ENCODE peak calls at places on chromosomes 13 and 19, in nine cellular contexts. T, N, R, K, Z, Q, L, F and P are unnamed samples.

GRCh38 chr13:65585346-65585745 is 1644.8 kb downstream of the PCDH9 start:
- DNase-seq in T (no peak), N (no peak), R (no peak), K (no peak), Z (peak; percentile 2), Q (no peak), L (no peak), F (no peak), P (no peak)

GRCh38 chr19:45245334-45245787 is at the start of gene EXOC3L2:
- DNase-seq in T (no peak), N (peak; percentile 54), R (no peak), K (no peak), Z (no peak), Q (no peak), L (no peak), F (no peak), P (no peak)

GRCh38 chr19:33055718-33056117 is 9.0 kb downstream of the RHPN2 start:
- DNase-seq in T (no peak), N (peak; percentile 73), R (no peak), K (peak; percentile 60), Z (no peak), Q (peak; percentile 21), L (no peak), F (peak; percentile 48), P (no peak)

GRCh38 chr13:41268764-41269163 is 5.4 kb upstream of the MTRF1 start:
- DNase-seq in T (no peak), N (peak; percentile 71), R (peak; percentile 53), K (peak; percentile 25), Z (no peak), Q (peak; percentile 32), L (no peak), F (peak; percentile 22), P (peak; percentile 76)

GRCh38 chr19:55031178-55031577 is 6.9 kb downstream of the GP6 start:
- DNase-seq in T (no peak), N (no peak), R (no peak), K (no peak), Z (no peak), Q (no peak), L (no peak), F (no peak), P (no peak)

GRCh38 chr13:75359266-75359665 is 122.7 kb downstream of the TBC1D4 start:
- DNase-seq in T (no peak), N (peak; percentile 89), R (peak; percentile 74), K (peak; percentile 98), Z (no peak), Q (no peak), L (no peak), F (peak; percentile 97), P (no peak)

GRCh38 chr13:42350141-42350540 is 78.2 kb downstream of the AKAP11 start:
- DNase-seq in T (no peak), N (no peak), R (no peak), K (no peak), Z (no peak), Q (no peak), L (no peak), F (no peak), P (no peak)

GRCh38 chr13:99197257-99197651 is 3.4 kb upstream of the UBAC2 start:
- DNase-seq in T (no peak), N (no peak), R (no peak), K (no peak), Z (no peak), Q (no peak), L (no peak), F (no peak), P (no peak)

GRCh38 chr13:46666727-46667456 is 113.9 kb downstream of the LRCH1 start:
- DNase-seq in T (peak; percentile 34), N (peak; percentile 91), R (no peak), K (no peak), Z (no peak), Q (no peak), L (peak; percentile 69), F (no peak), P (no peak)

GRCh38 chr13:49731766-49732165 is 40.5 kb upstream of the EBPL start:
- DNase-seq in T (no peak), N (no peak), R (no peak), K (peak; percentile 81), Z (no peak), Q (no peak), L (no peak), F (peak; percentile 78), P (no peak)

GRCh38 chr13:59666504-59666903 is 497.2 kb downstream of the DIAPH3 start:
- DNase-seq in T (no peak), N (no peak), R (no peak), K (peak; percentile 3), Z (no peak), Q (no peak), L (no peak), F (no peak), P (no peak)
- H3K9ac ChIP-seq in T (no peak overlapping the region), N (no peak overlapping the region), R (no peak overlapping the region), K (no peak overlapping the region), Z (no peak overlapping the region), Q (no peak overlapping the region), L (no peak overlapping the region), F (no peak overlapping the region), P (no peak overlapping the region)

GRCh38 chr19:36023432-36023831 is 9.2 kb downstream of the CLIP3 start:
- DNase-seq in T (no peak), N (no peak), R (no peak), K (no peak), Z (no peak), Q (no peak), L (no peak), F (no peak), P (no peak)

GRCh38 chr19:36028313-36029041 is 4.2 kb downstream of the CLIP3 start:
- DNase-seq in T (no peak), N (no peak), R (no peak), K (no peak), Z (no peak), Q (no peak), L (no peak), F (no peak), P (no peak)

GRCh38 chr19:36025541-36025940 is 7.1 kb downstream of the CLIP3 start:
- DNase-seq in T (no peak), N (no peak), R (no peak), K (no peak), Z (no peak), Q (no peak), L (no peak), F (no peak), P (no peak)

GRCh38 chr19:36027696-36028095 is 5.0 kb downstream of the CLIP3 start:
- DNase-seq in T (no peak), N (no peak), R (no peak), K (no peak), Z (no peak), Q (no peak), L (no peak), F (no peak), P (no peak)

DNA sequence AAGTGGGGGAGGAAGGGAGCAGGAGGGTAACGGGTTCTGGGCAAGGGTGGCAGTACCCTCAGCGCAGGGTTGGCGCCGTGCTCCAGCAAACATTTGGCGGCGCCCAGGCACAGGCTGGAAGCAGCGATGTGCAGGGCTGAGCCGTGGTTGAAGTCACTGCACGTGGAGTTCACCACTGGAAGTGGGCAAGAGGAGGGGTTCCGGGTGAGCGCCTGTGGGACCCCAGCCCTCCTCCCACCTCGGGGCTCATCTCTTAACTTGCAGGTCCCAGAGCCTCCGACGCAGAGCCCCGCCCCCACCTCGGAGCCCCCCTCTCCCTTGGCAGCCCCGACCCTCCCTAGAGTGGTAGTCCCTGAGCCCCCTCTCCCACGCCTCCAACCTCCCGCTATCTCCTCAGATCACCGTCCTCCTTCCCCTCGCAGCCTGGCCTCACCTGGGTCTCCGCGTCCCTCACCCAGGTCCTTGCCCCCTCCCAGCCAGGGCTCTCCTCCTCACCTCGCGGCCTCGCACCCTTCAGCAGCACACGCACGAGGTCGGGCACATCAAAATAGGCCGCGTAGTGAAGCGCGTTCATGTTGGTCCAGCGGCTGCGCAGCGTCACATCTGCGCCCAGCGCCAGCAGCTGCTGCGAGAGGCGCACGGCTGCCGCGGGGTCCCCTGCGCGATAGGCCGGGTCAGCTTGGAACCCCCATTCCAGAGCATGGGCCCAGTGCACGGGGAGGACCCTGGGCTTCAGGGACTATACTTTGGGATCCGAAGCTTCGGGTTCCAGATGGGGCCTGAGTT is 6.4 kb downstream of the CLIP3 start:
- DNase-seq in T (no peak), N (no peak), R (no peak), K (no peak), Z (no peak), Q (no peak), L (no peak), F (no peak), P (no peak)
- H3K4me2 ChIP-seq in T (no peak overlapping the region), N (no peak overlapping the region), R (no peak overlapping the region), K (no peak overlapping the region), Z (no peak overlapping the region), Q (no peak overlapping the region), L (no peak overlapping the region), F (no peak overlapping the region), P (no peak overlapping the region)

GRCh38 chr19:41505105-41505504 is 62.1 kb downstream of the ERICH4 start:
- DNase-seq in T (no peak), N (no peak), R (no peak), K (no peak), Z (no peak), Q (no peak), L (no peak), F (no peak), P (no peak)

GRCh38 chr19:41500443-41500842 is 57.5 kb downstream of the ERICH4 start:
- DNase-seq in T (no peak), N (no peak), R (no peak), K (no peak), Z (no peak), Q (no peak), L (no peak), F (no peak), P (no peak)

GRCh38 chr19:41499899-41500298 is 56.9 kb downstream of the ERICH4 start:
- DNase-seq in T (no peak), N (no peak), R (no peak), K (no peak), Z (no peak), Q (no peak), L (no peak), F (no peak), P (no peak)

GRCh38 chr19:41501854-41502253 is 58.9 kb downstream of the ERICH4 start:
- DNase-seq in T (no peak), N (no peak), R (no peak), K (no peak), Z (no peak), Q (no peak), L (no peak), F (no peak), P (no peak)
- H3K9ac ChIP-seq in T (no peak overlapping the region), N (no peak overlapping the region), R (peak overlapping the region; percentile 46), K (no peak overlapping the region), Z (no peak overlapping the region), Q (no peak overlapping the region), L (no peak overlapping the region), F (no peak overlapping the region), P (no peak overlapping the region)

GRCh38 chr19:38351865-38352395 is 16.3 kb downstream of the CATSPERG start:
- DNase-seq in T (no peak), N (no peak), R (no peak), K (no peak), Z (no peak), Q (no peak), L (no peak), F (no peak), P (no peak)

GRCh38 chr19:38340927-38341326 is 5.3 kb downstream of the CATSPERG start:
- DNase-seq in T (no peak), N (no peak), R (no peak), K (no peak), Z (no peak), Q (no peak), L (no peak), F (no peak), P (no peak)

GRCh38 chr19:38350883-38351282 is 15.3 kb downstream of the CATSPERG start:
- DNase-seq in T (no peak), N (no peak), R (no peak), K (no peak), Z (no peak), Q (no peak), L (no peak), F (no peak), P (no peak)

GRCh38 chr19:38346837-38347236 is 11.2 kb downstream of the CATSPERG start:
- DNase-seq in T (no peak), N (no peak), R (no peak), K (no peak), Z (no peak), Q (no peak), L (no peak), F (no peak), P (no peak)
- H3K4me2 ChIP-seq in T (no peak overlapping the region), N (no peak overlapping the region), R (no peak overlapping the region), K (no peak overlapping the region), Z (no peak overlapping the region), Q (no peak overlapping the region), L (no peak overlapping the region), F (no peak overlapping the region), P (no peak overlapping the region)